ENCODE peak calls at places on chromosomes 11 and 22, in nine cellular contexts. One of them, this sample, is unnamed.

GRCh38 chr11:62553839-62554361 is 7.3 kb upstream of the AHNAK start:
- DNase-seq in memory B cell: no peak
- DNase-seq in AG08396: peak; percentile 66
- DNase-seq in activated CD4-positive, alpha-beta T cell treated with anti-CD3 and anti-CD28 coated beads for 48 hours: no peak
- DNase-seq in renal cortical epithelial cell: peak; percentile 88
- DNase-seq in WTC11: no peak
- DNase-seq in hepatic stellate cell: peak; percentile 73
- DNase-seq in anterior cingulate cortex: no peak
- DNase-seq in stimulated activated CD4-positive, alpha-beta T cell treated with anti-CD3 and anti-CD28 coated beads, Interleukin-2, amount 100 ng/mL, for 48 hours: no peak
- DNase-seq in this sample: no peak

GRCh38 chr22:26409705-26410376 is 19.2 kb upstream of the ASPHD2 start:
- DNase-seq in memory B cell: no peak
- DNase-seq in AG08396: no peak
- DNase-seq in activated CD4-positive, alpha-beta T cell treated with anti-CD3 and anti-CD28 coated beads for 48 hours: no peak
- DNase-seq in renal cortical epithelial cell: peak; percentile 8
- DNase-seq in WTC11: no peak
- DNase-seq in hepatic stellate cell: no peak
- DNase-seq in anterior cingulate cortex: peak; percentile 54
- DNase-seq in stimulated activated CD4-positive, alpha-beta T cell treated with anti-CD3 and anti-CD28 coated beads, Interleukin-2, amount 100 ng/mL, for 48 hours: no peak
- DNase-seq in this sample: no peak

GRCh38 chr11:47599821-47600377 is 5.7 kb upstream of the C1QTNF4 start:
- DNase-seq in memory B cell: no peak
- DNase-seq in AG08396: no peak
- DNase-seq in activated CD4-positive, alpha-beta T cell treated with anti-CD3 and anti-CD28 coated beads for 48 hours: no peak
- DNase-seq in renal cortical epithelial cell: no peak
- DNase-seq in WTC11: no peak
- DNase-seq in hepatic stellate cell: no peak
- DNase-seq in anterior cingulate cortex: no peak
- DNase-seq in stimulated activated CD4-positive, alpha-beta T cell treated with anti-CD3 and anti-CD28 coated beads, Interleukin-2, amount 100 ng/mL, for 48 hours: no peak
- DNase-seq in this sample: no peak

GRCh38 chr11:33893711-33894401 is 2.0 kb upstream of the LMO2 start:
- DNase-seq in memory B cell: peak; percentile 50
- DNase-seq in AG08396: no peak
- DNase-seq in activated CD4-positive, alpha-beta T cell treated with anti-CD3 and anti-CD28 coated beads for 48 hours: peak; percentile 86
- DNase-seq in renal cortical epithelial cell: no peak
- DNase-seq in WTC11: no peak
- DNase-seq in hepatic stellate cell: no peak
- DNase-seq in anterior cingulate cortex: no peak
- DNase-seq in stimulated activated CD4-positive, alpha-beta T cell treated with anti-CD3 and anti-CD28 coated beads, Interleukin-2, amount 100 ng/mL, for 48 hours: peak; percentile 60
- DNase-seq in this sample: no peak

GRCh38 chr22:40128989-40129388 is 48.7 kb upstream of the TNRC6B start:
- DNase-seq in memory B cell: no peak
- DNase-seq in AG08396: no peak
- DNase-seq in activated CD4-positive, alpha-beta T cell treated with anti-CD3 and anti-CD28 coated beads for 48 hours: no peak
- DNase-seq in renal cortical epithelial cell: no peak
- DNase-seq in WTC11: no peak
- DNase-seq in hepatic stellate cell: no peak
- DNase-seq in anterior cingulate cortex: no peak
- DNase-seq in stimulated activated CD4-positive, alpha-beta T cell treated with anti-CD3 and anti-CD28 coated beads, Interleukin-2, amount 100 ng/mL, for 48 hours: no peak
- DNase-seq in this sample: no peak

GRCh38 chr11:85889676-85890579 is 34.7 kb downstream of the CCDC83 start:
- DNase-seq in memory B cell: no peak
- DNase-seq in AG08396: peak; percentile 62
- DNase-seq in activated CD4-positive, alpha-beta T cell treated with anti-CD3 and anti-CD28 coated beads for 48 hours: no peak
- DNase-seq in renal cortical epithelial cell: peak; percentile 93
- DNase-seq in WTC11: no peak
- DNase-seq in hepatic stellate cell: peak; percentile 73
- DNase-seq in anterior cingulate cortex: no peak
- DNase-seq in stimulated activated CD4-positive, alpha-beta T cell treated with anti-CD3 and anti-CD28 coated beads, Interleukin-2, amount 100 ng/mL, for 48 hours: no peak
- DNase-seq in this sample: peak; percentile 47

GRCh38 chr22:18024276-18024939 is at the start of gene MICAL3:
- DNase-seq in memory B cell: peak; percentile 79
- DNase-seq in AG08396: peak; percentile 91
- DNase-seq in activated CD4-positive, alpha-beta T cell treated with anti-CD3 and anti-CD28 coated beads for 48 hours: peak; percentile 69
- DNase-seq in renal cortical epithelial cell: peak; percentile 33
- DNase-seq in WTC11: peak; percentile 38
- DNase-seq in hepatic stellate cell: peak; percentile 73
- DNase-seq in anterior cingulate cortex: peak; percentile 67
- DNase-seq in stimulated activated CD4-positive, alpha-beta T cell treated with anti-CD3 and anti-CD28 coated beads, Interleukin-2, amount 100 ng/mL, for 48 hours: peak; percentile 63
- DNase-seq in this sample: no peak

GRCh38 chr11:30984442-30984816 is 385.1 kb downstream of the DCDC1 start:
- DNase-seq in memory B cell: no peak
- DNase-seq in AG08396: no peak
- DNase-seq in activated CD4-positive, alpha-beta T cell treated with anti-CD3 and anti-CD28 coated beads for 48 hours: no peak
- DNase-seq in renal cortical epithelial cell: peak; percentile 25
- DNase-seq in WTC11: no peak
- DNase-seq in hepatic stellate cell: no peak
- DNase-seq in anterior cingulate cortex: no peak
- DNase-seq in stimulated activated CD4-positive, alpha-beta T cell treated with anti-CD3 and anti-CD28 coated beads, Interleukin-2, amount 100 ng/mL, for 48 hours: no peak
- DNase-seq in this sample: peak; percentile 24

GRCh38 chr11:46701078-46701654 is 335 bp downstream of the ZNF408 start:
- DNase-seq in memory B cell: no peak
- DNase-seq in AG08396: no peak
- DNase-seq in activated CD4-positive, alpha-beta T cell treated with anti-CD3 and anti-CD28 coated beads for 48 hours: peak; percentile 13
- DNase-seq in renal cortical epithelial cell: no peak
- DNase-seq in WTC11: no peak
- DNase-seq in hepatic stellate cell: no peak
- DNase-seq in anterior cingulate cortex: no peak
- DNase-seq in stimulated activated CD4-positive, alpha-beta T cell treated with anti-CD3 and anti-CD28 coated beads, Interleukin-2, amount 100 ng/mL, for 48 hours: no peak
- DNase-seq in this sample: no peak

GRCh38 chr11:12675951-12676711 is 1.9 kb downstream of the TEAD1 start:
- DNase-seq in memory B cell: no peak
- DNase-seq in AG08396: no peak
- DNase-seq in activated CD4-positive, alpha-beta T cell treated with anti-CD3 and anti-CD28 coated beads for 48 hours: peak; percentile 2
- DNase-seq in renal cortical epithelial cell: no peak
- DNase-seq in WTC11: no peak
- DNase-seq in hepatic stellate cell: no peak
- DNase-seq in anterior cingulate cortex: no peak
- DNase-seq in stimulated activated CD4-positive, alpha-beta T cell treated with anti-CD3 and anti-CD28 coated beads, Interleukin-2, amount 100 ng/mL, for 48 hours: no peak
- DNase-seq in this sample: no peak

GRCh38 chr22:38570841-38571364 is 920 bp upstream of the DMC1 start:
- DNase-seq in memory B cell: no peak
- DNase-seq in AG08396: peak; percentile 49
- DNase-seq in activated CD4-positive, alpha-beta T cell treated with anti-CD3 and anti-CD28 coated beads for 48 hours: peak; percentile 57
- DNase-seq in renal cortical epithelial cell: no peak
- DNase-seq in WTC11: peak; percentile 48
- DNase-seq in hepatic stellate cell: peak; percentile 41
- DNase-seq in anterior cingulate cortex: peak; percentile 88
- DNase-seq in stimulated activated CD4-positive, alpha-beta T cell treated with anti-CD3 and anti-CD28 coated beads, Interleukin-2, amount 100 ng/mL, for 48 hours: peak; percentile 18
- DNase-seq in this sample: no peak

GRCh38 chr11:77377734-77378133 is 76.2 kb upstream of the GDPD4 start:
- DNase-seq in memory B cell: no peak
- DNase-seq in AG08396: no peak
- DNase-seq in activated CD4-positive, alpha-beta T cell treated with anti-CD3 and anti-CD28 coated beads for 48 hours: no peak
- DNase-seq in renal cortical epithelial cell: no peak
- DNase-seq in WTC11: no peak
- DNase-seq in hepatic stellate cell: no peak
- DNase-seq in anterior cingulate cortex: no peak
- DNase-seq in stimulated activated CD4-positive, alpha-beta T cell treated with anti-CD3 and anti-CD28 coated beads, Interleukin-2, amount 100 ng/mL, for 48 hours: no peak
- DNase-seq in this sample: no peak

GRCh38 chr11:117828641-117829368 is 4.3 kb upstream of the FXYD2 start:
- DNase-seq in memory B cell: no peak
- DNase-seq in AG08396: peak; percentile 75
- DNase-seq in activated CD4-positive, alpha-beta T cell treated with anti-CD3 and anti-CD28 coated beads for 48 hours: peak; percentile 87
- DNase-seq in renal cortical epithelial cell: peak; percentile 79
- DNase-seq in WTC11: no peak
- DNase-seq in hepatic stellate cell: peak; percentile 42
- DNase-seq in anterior cingulate cortex: no peak
- DNase-seq in stimulated activated CD4-positive, alpha-beta T cell treated with anti-CD3 and anti-CD28 coated beads, Interleukin-2, amount 100 ng/mL, for 48 hours: peak; percentile 68
- DNase-seq in this sample: no peak

GRCh38 chr11:2787816-2788750 is 88.3 kb upstream of the KCNQ1OT1 start:
- DNase-seq in memory B cell: no peak
- DNase-seq in AG08396: no peak
- DNase-seq in activated CD4-positive, alpha-beta T cell treated with anti-CD3 and anti-CD28 coated beads for 48 hours: no peak
- DNase-seq in renal cortical epithelial cell: peak; percentile 17
- DNase-seq in WTC11: peak; percentile 23
- DNase-seq in hepatic stellate cell: no peak
- DNase-seq in anterior cingulate cortex: no peak
- DNase-seq in stimulated activated CD4-positive, alpha-beta T cell treated with anti-CD3 and anti-CD28 coated beads, Interleukin-2, amount 100 ng/mL, for 48 hours: no peak
- DNase-seq in this sample: no peak

GRCh38 chr11:13765886-13766285 is 97.4 kb downstream of the FAR1 start:
- DNase-seq in memory B cell: no peak
- DNase-seq in AG08396: no peak
- DNase-seq in activated CD4-positive, alpha-beta T cell treated with anti-CD3 and anti-CD28 coated beads for 48 hours: no peak
- DNase-seq in renal cortical epithelial cell: no peak
- DNase-seq in WTC11: no peak
- DNase-seq in hepatic stellate cell: no peak
- DNase-seq in anterior cingulate cortex: no peak
- DNase-seq in stimulated activated CD4-positive, alpha-beta T cell treated with anti-CD3 and anti-CD28 coated beads, Interleukin-2, amount 100 ng/mL, for 48 hours: no peak
- DNase-seq in this sample: no peak

GRCh38 chr11:46390331-46391171 is 1.0 kb downstream of the CHRM4 start:
- DNase-seq in memory B cell: no peak
- DNase-seq in AG08396: no peak
- DNase-seq in activated CD4-positive, alpha-beta T cell treated with anti-CD3 and anti-CD28 coated beads for 48 hours: no peak
- DNase-seq in renal cortical epithelial cell: no peak
- DNase-seq in WTC11: peak; percentile 40
- DNase-seq in hepatic stellate cell: no peak
- DNase-seq in anterior cingulate cortex: no peak
- DNase-seq in stimulated activated CD4-positive, alpha-beta T cell treated with anti-CD3 and anti-CD28 coated beads, Interleukin-2, amount 100 ng/mL, for 48 hours: no peak
- DNase-seq in this sample: no peak

GRCh38 chr11:19978668-19979518 is 181.4 kb downstream of the DBX1 start:
- DNase-seq in memory B cell: no peak
- DNase-seq in AG08396: peak; percentile 66
- DNase-seq in activated CD4-positive, alpha-beta T cell treated with anti-CD3 and anti-CD28 coated beads for 48 hours: peak; percentile 8
- DNase-seq in renal cortical epithelial cell: peak; percentile 97
- DNase-seq in WTC11: no peak
- DNase-seq in hepatic stellate cell: peak; percentile 52
- DNase-seq in anterior cingulate cortex: no peak
- DNase-seq in stimulated activated CD4-positive, alpha-beta T cell treated with anti-CD3 and anti-CD28 coated beads, Interleukin-2, amount 100 ng/mL, for 48 hours: no peak
- DNase-seq in this sample: peak; percentile 62

GRCh38 chr11:120147094-120147949 is 9.4 kb upstream of the TRIM29 start:
- DNase-seq in memory B cell: no peak
- DNase-seq in AG08396: peak; percentile 1
- DNase-seq in activated CD4-positive, alpha-beta T cell treated with anti-CD3 and anti-CD28 coated beads for 48 hours: no peak
- DNase-seq in renal cortical epithelial cell: no peak
- DNase-seq in WTC11: no peak
- DNase-seq in hepatic stellate cell: no peak
- DNase-seq in anterior cingulate cortex: no peak
- DNase-seq in stimulated activated CD4-positive, alpha-beta T cell treated with anti-CD3 and anti-CD28 coated beads, Interleukin-2, amount 100 ng/mL, for 48 hours: no peak
- DNase-seq in this sample: no peak

GRCh38 chr11:17506942-17507341 is 30.3 kb upstream of the ABCC8 start:
- DNase-seq in memory B cell: no peak
- DNase-seq in AG08396: no peak
- DNase-seq in activated CD4-positive, alpha-beta T cell treated with anti-CD3 and anti-CD28 coated beads for 48 hours: no peak
- DNase-seq in renal cortical epithelial cell: no peak
- DNase-seq in WTC11: no peak
- DNase-seq in hepatic stellate cell: no peak
- DNase-seq in anterior cingulate cortex: no peak
- DNase-seq in stimulated activated CD4-positive, alpha-beta T cell treated with anti-CD3 and anti-CD28 coated beads, Interleukin-2, amount 100 ng/mL, for 48 hours: no peak
- DNase-seq in this sample: no peak

GRCh38 chr11:115623021-115623451 is 118.8 kb upstream of the CADM1 start:
- DNase-seq in memory B cell: no peak
- DNase-seq in AG08396: peak; percentile 93
- DNase-seq in activated CD4-positive, alpha-beta T cell treated with anti-CD3 and anti-CD28 coated beads for 48 hours: no peak
- DNase-seq in renal cortical epithelial cell: peak; percentile 95
- DNase-seq in WTC11: no peak
- DNase-seq in hepatic stellate cell: peak; percentile 90
- DNase-seq in anterior cingulate cortex: no peak
- DNase-seq in stimulated activated CD4-positive, alpha-beta T cell treated with anti-CD3 and anti-CD28 coated beads, Interleukin-2, amount 100 ng/mL, for 48 hours: no peak
- DNase-seq in this sample: peak; percentile 26

GRCh38 chr11:102111011-102111786 is 952 bp downstream of the YAP1 start:
- DNase-seq in memory B cell: peak; percentile 3
- DNase-seq in AG08396: peak; percentile 84
- DNase-seq in activated CD4-positive, alpha-beta T cell treated with anti-CD3 and anti-CD28 coated beads for 48 hours: peak; percentile 27
- DNase-seq in renal cortical epithelial cell: peak; percentile 58
- DNase-seq in WTC11: peak; percentile 91
- DNase-seq in hepatic stellate cell: peak; percentile 72
- DNase-seq in anterior cingulate cortex: peak; percentile 23
- DNase-seq in stimulated activated CD4-positive, alpha-beta T cell treated with anti-CD3 and anti-CD28 coated beads, Interleukin-2, amount 100 ng/mL, for 48 hours: no peak
- DNase-seq in this sample: no peak

GRCh38 chr11:16280256-16280682 is 76.1 kb downstream of the SOX6 start:
- DNase-seq in memory B cell: no peak
- DNase-seq in AG08396: no peak
- DNase-seq in activated CD4-positive, alpha-beta T cell treated with anti-CD3 and anti-CD28 coated beads for 48 hours: peak; percentile 15
- DNase-seq in renal cortical epithelial cell: no peak
- DNase-seq in WTC11: no peak
- DNase-seq in hepatic stellate cell: no peak
- DNase-seq in anterior cingulate cortex: no peak
- DNase-seq in stimulated activated CD4-positive, alpha-beta T cell treated with anti-CD3 and anti-CD28 coated beads, Interleukin-2, amount 100 ng/mL, for 48 hours: no peak
- DNase-seq in this sample: no peak

GRCh38 chr22:32053165-32053755 is 10.2 kb downstream of the SLC5A1 start:
- DNase-seq in memory B cell: no peak
- DNase-seq in AG08396: no peak
- DNase-seq in activated CD4-positive, alpha-beta T cell treated with anti-CD3 and anti-CD28 coated beads for 48 hours: no peak
- DNase-seq in renal cortical epithelial cell: no peak
- DNase-seq in WTC11: no peak
- DNase-seq in hepatic stellate cell: no peak
- DNase-seq in anterior cingulate cortex: no peak
- DNase-seq in stimulated activated CD4-positive, alpha-beta T cell treated with anti-CD3 and anti-CD28 coated beads, Interleukin-2, amount 100 ng/mL, for 48 hours: no peak
- DNase-seq in this sample: no peak

GRCh38 chr11:10263929-10264328 is 30.1 kb downstream of the SBF2 start:
- DNase-seq in memory B cell: no peak
- DNase-seq in AG08396: peak; percentile 18
- DNase-seq in activated CD4-positive, alpha-beta T cell treated with anti-CD3 and anti-CD28 coated beads for 48 hours: no peak
- DNase-seq in renal cortical epithelial cell: peak; percentile 46
- DNase-seq in WTC11: no peak
- DNase-seq in hepatic stellate cell: no peak
- DNase-seq in anterior cingulate cortex: no peak
- DNase-seq in stimulated activated CD4-positive, alpha-beta T cell treated with anti-CD3 and anti-CD28 coated beads, Interleukin-2, amount 100 ng/mL, for 48 hours: no peak
- DNase-seq in this sample: peak; percentile 39

GRCh38 chr22:29266564-29267461 is 968 bp downstream of the RHBDD3 start:
- DNase-seq in memory B cell: no peak
- DNase-seq in AG08396: no peak
- DNase-seq in activated CD4-positive, alpha-beta T cell treated with anti-CD3 and anti-CD28 coated beads for 48 hours: no peak
- DNase-seq in renal cortical epithelial cell: no peak
- DNase-seq in WTC11: no peak
- DNase-seq in hepatic stellate cell: no peak
- DNase-seq in anterior cingulate cortex: no peak
- DNase-seq in stimulated activated CD4-positive, alpha-beta T cell treated with anti-CD3 and anti-CD28 coated beads, Interleukin-2, amount 100 ng/mL, for 48 hours: no peak
- DNase-seq in this sample: no peak

GRCh38 chr22:42313804-42314581 is 43.5 kb upstream of the TCF20 start:
- DNase-seq in memory B cell: no peak
- DNase-seq in AG08396: no peak
- DNase-seq in activated CD4-positive, alpha-beta T cell treated with anti-CD3 and anti-CD28 coated beads for 48 hours: peak; percentile 54
- DNase-seq in renal cortical epithelial cell: peak; percentile 89
- DNase-seq in WTC11: peak; percentile 86
- DNase-seq in hepatic stellate cell: no peak
- DNase-seq in anterior cingulate cortex: peak; percentile 24
- DNase-seq in stimulated activated CD4-positive, alpha-beta T cell treated with anti-CD3 and anti-CD28 coated beads, Interleukin-2, amount 100 ng/mL, for 48 hours: no peak
- DNase-seq in this sample: no peak

GRCh38 chr11:67082071-67082791 is 25.6 kb downstream of the RHOD start:
- DNase-seq in memory B cell: no peak
- DNase-seq in AG08396: no peak
- DNase-seq in activated CD4-positive, alpha-beta T cell treated with anti-CD3 and anti-CD28 coated beads for 48 hours: no peak
- DNase-seq in renal cortical epithelial cell: no peak
- DNase-seq in WTC11: peak; percentile 52
- DNase-seq in hepatic stellate cell: no peak
- DNase-seq in anterior cingulate cortex: no peak
- DNase-seq in stimulated activated CD4-positive, alpha-beta T cell treated with anti-CD3 and anti-CD28 coated beads, Interleukin-2, amount 100 ng/mL, for 48 hours: no peak
- DNase-seq in this sample: no peak

GRCh38 chr22:44024288-44024908 is at the start of gene PARVB:
- DNase-seq in memory B cell: peak; percentile 30
- DNase-seq in AG08396: peak; percentile 66
- DNase-seq in activated CD4-positive, alpha-beta T cell treated with anti-CD3 and anti-CD28 coated beads for 48 hours: peak; percentile 36
- DNase-seq in renal cortical epithelial cell: no peak
- DNase-seq in WTC11: peak; percentile 37
- DNase-seq in hepatic stellate cell: peak; percentile 50
- DNase-seq in anterior cingulate cortex: no peak
- DNase-seq in stimulated activated CD4-positive, alpha-beta T cell treated with anti-CD3 and anti-CD28 coated beads, Interleukin-2, amount 100 ng/mL, for 48 hours: peak; percentile 6
- DNase-seq in this sample: no peak

GRCh38 chr22:37802310-37803194 is 5.2 kb upstream of the GCAT start:
- DNase-seq in memory B cell: no peak
- DNase-seq in AG08396: peak; percentile 75
- DNase-seq in activated CD4-positive, alpha-beta T cell treated with anti-CD3 and anti-CD28 coated beads for 48 hours: peak; percentile 44
- DNase-seq in renal cortical epithelial cell: no peak
- DNase-seq in WTC11: peak; percentile 79
- DNase-seq in hepatic stellate cell: peak; percentile 74
- DNase-seq in anterior cingulate cortex: peak; percentile 59
- DNase-seq in stimulated activated CD4-positive, alpha-beta T cell treated with anti-CD3 and anti-CD28 coated beads, Interleukin-2, amount 100 ng/mL, for 48 hours: no peak
- DNase-seq in this sample: no peak

GRCh38 chr22:28395920-28396447 is 283.7 kb downstream of the TTC28 start:
- DNase-seq in memory B cell: no peak
- DNase-seq in AG08396: peak; percentile 46
- DNase-seq in activated CD4-positive, alpha-beta T cell treated with anti-CD3 and anti-CD28 coated beads for 48 hours: no peak
- DNase-seq in renal cortical epithelial cell: peak; percentile 60
- DNase-seq in WTC11: no peak
- DNase-seq in hepatic stellate cell: peak; percentile 27
- DNase-seq in anterior cingulate cortex: no peak
- DNase-seq in stimulated activated CD4-positive, alpha-beta T cell treated with anti-CD3 and anti-CD28 coated beads, Interleukin-2, amount 100 ng/mL, for 48 hours: no peak
- DNase-seq in this sample: no peak

GRCh38 chr22:39149915-39150847 is 2.3 kb downstream of the CBX7 start:
- DNase-seq in memory B cell: no peak
- DNase-seq in AG08396: no peak
- DNase-seq in activated CD4-positive, alpha-beta T cell treated with anti-CD3 and anti-CD28 coated beads for 48 hours: no peak
- DNase-seq in renal cortical epithelial cell: no peak
- DNase-seq in WTC11: peak; percentile 56
- DNase-seq in hepatic stellate cell: no peak
- DNase-seq in anterior cingulate cortex: no peak
- DNase-seq in stimulated activated CD4-positive, alpha-beta T cell treated with anti-CD3 and anti-CD28 coated beads, Interleukin-2, amount 100 ng/mL, for 48 hours: no peak
- DNase-seq in this sample: no peak

This sample was measured in GM04504.